ENCODE peak calls at places on chromosome 1, in ten cellular contexts. S is Daoy; R is heart right ventricle; I is stimulated activated CD4-positive, alpha-beta T cell treated with anti-CD3 and anti-CD28 coated beads, Interleukin-2, amount 100 ng/mL, for 48 hours; N is HFFc6; Q is SW480; M is NCI-H774; P is pancreas; C is CD4-positive, alpha-beta T cell; G is ACHN. Y is an unnamed sample.

GRCh38 chr1:28241633-28242241 is 5.8 kb downstream of the ATP5IF1 start:
- DNase-seq in G (no peak), R (no peak), Q (no peak), N (no peak), P (no peak), C (no peak), M (no peak), I (no peak), S (no peak), Y (no peak)

GRCh38 chr1:243496173-243496553 is 240.3 kb downstream of the SDCCAG8 start:
- DNase-seq in I (no peak), N (no peak), Q (no peak), G (no peak), P (no peak), C (no peak), R (peak), M (no peak), S (no peak), Y (no peak)

GRCh38 chr1:111600886-111601386 is 18.7 kb upstream of the RAP1A start:
- DNase-seq in G (no peak), I (no peak), N (no peak), R (no peak), M (no peak), S (no peak), Q (no peak), P (no peak), C (no peak), Y (no peak)

GRCh38 chr1:37244083-37244480 is 209.8 kb upstream of the GRIK3 start:
- DNase-seq in N (no peak), Q (no peak), C (no peak), I (no peak), P (no peak), M (no peak), G (no peak), R (no peak), S (no peak), Y (no peak)

GRCh38 chr1:158838660-158839059 is 7.5 kb downstream of the MNDA start:
- DNase-seq in Q (no peak), C (no peak), N (no peak), M (no peak), S (no peak), I (no peak), P (no peak), R (no peak), G (no peak), Y (no peak)

GRCh38 chr1:13819637-13820036 is 119.6 kb downstream of the PRDM2 start:
- DNase-seq in Q (peak), M (no peak), N (no peak), C (no peak), S (no peak), I (no peak), G (no peak), R (no peak), P (no peak), Y (no peak)

GRCh38 chr1:162335126-162335525 is 41.5 kb downstream of the SPATA46 start:
- DNase-seq in N (no peak), I (no peak), M (no peak), G (no peak), C (no peak), P (no peak), Q (no peak), R (peak), S (no peak), Y (no peak)

GRCh38 chr1:182293119-182293589 is 98.4 kb downstream of the GLUL start:
- DNase-seq in P (no peak), Q (no peak), R (no peak), S (no peak), I (no peak), N (no peak), G (no peak), C (no peak), M (no peak), Y (no peak)

GRCh38 chr1:30719406-30720270 is 3.7 kb downstream of the MATN1 start:
- DNase-seq in P (peak), G (no peak), C (no peak), M (no peak), I (no peak), R (no peak), Q (peak), S (peak), N (peak), Y (no peak)

GRCh38 chr1:177448652-177449351 is 278.0 kb downstream of the BRINP2 start:
- DNase-seq in M (no peak), S (no peak), R (no peak), N (no peak), P (no peak), I (no peak), G (no peak), Q (no peak), C (no peak), Y (no peak)

Y was measured in neural crest cell.